ENCODE peak calls at places on chromosomes 1 and 21, in nine cellular contexts. K is iPS DF 6.9, L is uterus, T is spleen, A is SK-N-SH, W is tibial artery, H is Karpas-422, C is lower lobe of right lung, Y is IMR-90. N is an unnamed sample.

GRCh38 chr1:34262454-34262853 is 85.7 kb downstream of the C1orf94 start:
- DNase-seq in W (no peak), K (no peak), H (no peak), A (no peak), T (no peak), L (no peak), Y (no peak), C (no peak), N (no peak)

GRCh38 chr1:57003398-57004139 is 37.8 kb upstream of the C8B start:
- DNase-seq in L (no peak), T (no peak), C (no peak), W (no peak), K (no peak), H (no peak), Y (no peak), A (no peak), N (no peak)

GRCh38 chr1:99858285-99858684 is 8.1 kb downstream of the AGL start:
- DNase-seq in H (no peak), A (no peak), W (no peak), T (no peak), L (no peak), Y (no peak), K (no peak), C (no peak), N (no peak)

GRCh38 chr1:41819069-41819468 is 99.7 kb downstream of the HIVEP3 start:
- DNase-seq in K (no peak), C (no peak), W (no peak), A (no peak), Y (no peak), H (no peak), L (no peak), T (no peak), N (no peak)

GRCh38 chr1:90718411-90719320 is 1.6 kb upstream of the BARHL2 start:
- DNase-seq in H (no peak), K (no peak), T (no peak), C (no peak), L (no peak), W (no peak), Y (no peak), A (peak; percentile 68), N (no peak)

GRCh38 chr1:230335861-230336549 is 90.1 kb downstream of the PGBD5 start:
- DNase-seq in K (no peak), Y (peak; percentile 6), L (no peak), T (peak; percentile 60), H (no peak), A (no peak), C (no peak), W (no peak), N (no peak)

GRCh38 chr1:203702130-203702577 is 62.8 kb upstream of the LAX1 start:
- DNase-seq in A (peak; percentile 74), Y (peak; percentile 56), K (peak; percentile 75), H (peak; percentile 85), T (no peak), L (peak; percentile 70), W (peak; percentile 56), C (no peak), N (no peak)

GRCh38 chr1:167824163-167824794 is 89.7 kb downstream of the ADCY10 start:
- DNase-seq in L (no peak), Y (no peak), C (no peak), W (no peak), T (no peak), K (no peak), A (no peak), H (no peak), N (no peak)

GRCh38 chr21:18772404-18772803 is 368.8 kb upstream of the TMPRSS15 start:
- DNase-seq in K (no peak), Y (no peak), W (no peak), H (no peak), L (no peak), A (no peak), T (no peak), C (no peak), N (no peak)

GRCh38 chr1:30313176-30313575 is 410.2 kb downstream of the MATN1 start:
- DNase-seq in T (peak; percentile 28), Y (no peak), A (no peak), H (no peak), C (no peak), L (no peak), K (no peak), W (no peak), N (no peak)

GRCh38 chr1:113929750-113930498 is 800 bp downstream of the HIPK1 start:
- DNase-seq in H (peak; percentile 77), Y (peak; percentile 17), C (peak; percentile 78), A (no peak), W (peak; percentile 41), K (no peak), T (peak; percentile 94), L (peak; percentile 20), N (peak; percentile 85)

GRCh38 chr1:54054438-54054749 is 986 bp downstream of the TCEANC2 start:
- DNase-seq in H (peak; percentile 54), T (no peak), L (no peak), Y (no peak), W (no peak), C (no peak), A (no peak), K (no peak), N (no peak)

GRCh38 chr1:231691618-231692259 is 65.1 kb downstream of the DISC1 start:
- DNase-seq in W (no peak), T (no peak), A (peak; percentile 56), L (no peak), H (no peak), Y (peak; percentile 47), K (peak; percentile 22), C (no peak), N (no peak)

GRCh38 chr1:21468597-21468996 is 28.7 kb downstream of the NBPF3 start:
- DNase-seq in T (no peak), A (no peak), C (no peak), K (peak; percentile 25), W (no peak), H (peak; percentile 82), L (no peak), Y (peak; percentile 37), N (no peak)

DNA sequence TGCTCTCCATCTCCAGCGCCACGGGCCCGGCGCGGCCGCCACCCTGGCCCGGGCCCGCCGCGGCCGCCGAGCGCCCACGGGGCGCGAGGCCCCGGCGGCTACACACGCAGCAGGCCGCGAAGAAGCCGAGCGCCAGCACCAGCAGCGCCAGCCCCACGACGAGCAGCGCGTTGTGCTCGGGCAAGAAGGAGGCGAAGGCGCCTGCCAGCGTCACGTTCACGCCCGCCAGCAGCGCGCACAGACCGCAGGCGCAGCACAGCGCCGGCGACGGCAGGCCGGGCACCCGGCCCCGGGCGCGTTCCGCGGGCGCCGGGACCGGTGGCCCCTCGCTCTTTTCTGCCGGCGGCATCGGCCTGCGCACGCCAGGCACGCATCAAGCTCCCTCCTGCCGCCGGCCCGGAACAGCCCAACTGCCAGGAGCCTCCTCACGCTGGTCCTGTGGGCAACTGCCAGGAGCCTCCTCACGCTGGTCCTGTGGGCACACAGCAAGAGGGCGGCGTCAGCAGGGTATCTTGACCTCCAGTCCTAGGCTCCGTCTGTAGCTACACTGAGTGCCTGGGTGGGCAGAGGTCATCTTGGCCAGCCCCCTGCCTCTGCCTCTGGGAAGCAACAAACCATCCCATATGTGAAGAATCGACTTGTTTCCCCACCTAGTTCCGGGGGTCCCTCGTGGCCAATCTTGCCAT is 18.1 kb downstream of the KNCN start:
- DNase-seq in L (no peak), K (no peak), T (peak; percentile 82), H (no peak), W (no peak), A (peak; percentile 77), Y (peak; percentile 26), C (peak; percentile 60), N (peak; percentile 75)
- H3K27me3 ChIP-seq in L (no peaks in the 10 kb centered on the region), K (peaks cover 33% of the 10 kb centered on the region), T (no peaks in the 10 kb centered on the region), H (no peaks in the 10 kb centered on the region), W (peaks cover 28% of the 10 kb centered on the region), A (no peaks in the 10 kb centered on the region), Y (peaks cover 60% of the 10 kb centered on the region), C (peaks cover 54% of the 10 kb centered on the region), N (peaks cover 29% of the 10 kb centered on the region)

DNA sequence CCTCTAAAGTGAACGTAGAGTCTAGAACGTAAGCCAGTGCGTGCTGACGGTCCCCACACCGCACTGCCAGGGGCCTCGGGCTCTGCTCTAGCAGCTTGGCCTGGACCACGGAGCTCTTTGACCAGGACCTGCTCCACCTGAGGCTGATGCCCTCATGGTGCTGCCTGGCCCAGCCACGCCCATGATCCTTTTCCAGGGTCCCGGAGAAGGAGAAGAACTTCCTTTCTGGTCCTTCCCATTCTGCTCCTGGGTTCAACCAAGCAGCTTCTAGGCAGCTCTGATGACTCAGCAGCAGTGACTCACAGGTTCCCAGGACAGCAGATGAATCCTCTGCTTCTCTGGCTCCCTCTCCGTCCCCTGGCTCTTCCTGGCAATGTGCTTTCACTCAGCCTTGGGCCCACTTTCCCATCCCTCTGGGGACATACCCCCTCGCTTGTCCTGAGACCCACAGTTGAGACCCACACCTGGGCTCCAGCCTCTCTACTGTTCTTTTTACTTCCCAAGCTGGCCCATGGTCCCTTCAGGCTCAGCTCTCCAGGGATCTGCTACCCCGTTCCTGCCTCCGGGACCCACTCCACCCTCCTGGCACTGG is 246.3 kb upstream of the RAB4A start:
- DNase-seq in H (no peak), L (peak; percentile 66), Y (peak; percentile 90), W (peak; percentile 69), C (no peak), T (no peak), K (no peak), A (no peak), N (no peak)
- H3K27ac ChIP-seq in H (no peak overlapping the region), L (no peak overlapping the region), Y (peak overlapping the region; percentile 6), W (no peak overlapping the region), C (no peak overlapping the region), T (peak overlapping the region; percentile 4), K (no peak overlapping the region), A (peak overlapping the region; percentile 66), N (no peak overlapping the region)

DNA sequence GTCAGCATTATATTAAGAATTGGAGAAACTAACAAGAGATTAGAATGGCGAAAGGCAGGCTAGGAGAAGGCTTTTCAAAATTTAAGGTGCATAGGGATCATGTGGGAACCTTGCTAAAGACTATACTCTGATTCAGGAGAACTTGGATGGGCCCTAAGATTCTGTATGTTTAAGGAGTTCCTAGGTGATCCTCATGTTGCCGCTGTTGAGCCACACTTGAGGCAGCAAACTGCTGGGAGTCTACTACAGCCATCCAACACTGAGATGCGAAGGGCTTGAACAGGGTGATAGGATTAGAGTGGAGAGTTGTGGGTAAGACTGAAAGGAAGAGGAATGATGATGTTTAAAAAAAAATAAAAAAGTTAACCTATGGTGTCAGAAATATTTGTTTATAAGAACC is 1013.2 kb downstream of the MRPL39 start:
- DNase-seq in C (no peak), W (no peak), L (no peak), H (no peak), K (no peak), Y (no peak), T (no peak), A (no peak), N (no peak)
- H3K9me3 ChIP-seq in C (no peaks in the 10 kb centered on the region), W (no peaks in the 10 kb centered on the region), L (no peaks in the 10 kb centered on the region), H (peaks cover 17% of the 10 kb centered on the region), K (peaks cover 2% of the 10 kb centered on the region), Y (peaks cover 7% of the 10 kb centered on the region), T (no peaks in the 10 kb centered on the region), A (no peaks in the 10 kb centered on the region), N (no peaks in the 10 kb centered on the region)

GRCh38 chr1:147076442-147076841 is 95.8 kb downstream of the PRKAB2 start:
- DNase-seq in K (no peak), T (no peak), H (no peak), W (no peak), C (no peak), Y (no peak), L (no peak), A (no peak), N (no peak)
- H3K27me3 ChIP-seq in K (peaks cover 84% of the 10 kb centered on the region), T (peaks cover 3% of the 10 kb centered on the region), H (no peaks in the 10 kb centered on the region), W (peaks cover 89% of the 10 kb centered on the region), C (peaks cover 94% of the 10 kb centered on the region), Y (peaks cover 69% of the 10 kb centered on the region), L (peaks cover 3% of the 10 kb centered on the region), A (peaks cover 67% of the 10 kb centered on the region), N (peaks cover 83% of the 10 kb centered on the region)

N was measured in upper lobe of right lung.